ENCODE peak calls at places on chromosomes 12 and 14, in four cellular contexts. U is GM12878, E is H1, H is SK-N-SH. K is an unnamed sample.
A peak's percentile ranks its signal among the peaks of the same experiment; 100 is the strongest.

GRCh38 chr14:65496178-65496993 is 83.9 kb downstream of the FUT8 start:
- DNase-seq in E (no peak), H (no peak), U (no peak), K (no peak)

GRCh38 chr14:106551265-106551664 is 1024.9 kb downstream of the TMEM121 start:
- DNase-seq in U (no peak), E (no peak), H (no peak), K (no peak)

GRCh38 chr12:74033531-74033930 is 504.1 kb upstream of the ATXN7L3B start:
- DNase-seq in U (no peak), H (no peak), E (no peak), K (no peak)

GRCh38 chr14:79293482-79293881 is 917.8 kb downstream of the DIO2 start:
- DNase-seq in H (no peak), E (no peak), U (no peak), K (no peak)

GRCh38 chr12:131988054-131988796 is 38.5 kb downstream of the EP400 start:
- DNase-seq in E (peak; percentile 43), H (no peak), U (no peak), K (no peak)

GRCh38 chr14:77556946-77557345 is 58.3 kb upstream of the ISM2 start:
- DNase-seq in H (no peak), U (no peak), E (no peak), K (no peak)

GRCh38 chr12:71947645-71948105 is 9.0 kb downstream of the TPH2 start:
- DNase-seq in U (no peak), H (no peak), E (peak; percentile 64), K (no peak)

GRCh38 chr14:95361373-95362179 is 41.9 kb upstream of the CLMN start:
- DNase-seq in H (peak; percentile 61), U (no peak), E (peak; percentile 86), K (peak; percentile 66)

GRCh38 chr14:52862652-52863338 is 71.4 kb upstream of the GNPNAT1 start:
- DNase-seq in U (no peak), E (no peak), H (no peak), K (no peak)

GRCh38 chr14:21227150-21227549 is 42.1 kb downstream of the HNRNPC start:
- DNase-seq in U (no peak), H (no peak), E (no peak), K (no peak)
- TF ChIP-seq POLR2AphosphoS5 in U (no peak), H (no peak), E (no peak), K (no peak)

GRCh38 chr12:14833336-14833735 is 10.0 kb downstream of the ART4 start:
- DNase-seq in U (no peak), E (no peak), H (no peak), K (no peak)

GRCh38 chr12:14833952-14834351 is 9.4 kb downstream of the ART4 start:
- DNase-seq in H (no peak), U (no peak), E (no peak), K (no peak)

GRCh38 chr12:14839262-14839661 is 4.1 kb downstream of the ART4 start:
- DNase-seq in U (no peak), E (no peak), H (no peak), K (no peak)

GRCh38 chr12:14834502-14834901 is 8.8 kb downstream of the ART4 start:
- DNase-seq in U (no peak), H (no peak), E (no peak), K (no peak)

DNA sequence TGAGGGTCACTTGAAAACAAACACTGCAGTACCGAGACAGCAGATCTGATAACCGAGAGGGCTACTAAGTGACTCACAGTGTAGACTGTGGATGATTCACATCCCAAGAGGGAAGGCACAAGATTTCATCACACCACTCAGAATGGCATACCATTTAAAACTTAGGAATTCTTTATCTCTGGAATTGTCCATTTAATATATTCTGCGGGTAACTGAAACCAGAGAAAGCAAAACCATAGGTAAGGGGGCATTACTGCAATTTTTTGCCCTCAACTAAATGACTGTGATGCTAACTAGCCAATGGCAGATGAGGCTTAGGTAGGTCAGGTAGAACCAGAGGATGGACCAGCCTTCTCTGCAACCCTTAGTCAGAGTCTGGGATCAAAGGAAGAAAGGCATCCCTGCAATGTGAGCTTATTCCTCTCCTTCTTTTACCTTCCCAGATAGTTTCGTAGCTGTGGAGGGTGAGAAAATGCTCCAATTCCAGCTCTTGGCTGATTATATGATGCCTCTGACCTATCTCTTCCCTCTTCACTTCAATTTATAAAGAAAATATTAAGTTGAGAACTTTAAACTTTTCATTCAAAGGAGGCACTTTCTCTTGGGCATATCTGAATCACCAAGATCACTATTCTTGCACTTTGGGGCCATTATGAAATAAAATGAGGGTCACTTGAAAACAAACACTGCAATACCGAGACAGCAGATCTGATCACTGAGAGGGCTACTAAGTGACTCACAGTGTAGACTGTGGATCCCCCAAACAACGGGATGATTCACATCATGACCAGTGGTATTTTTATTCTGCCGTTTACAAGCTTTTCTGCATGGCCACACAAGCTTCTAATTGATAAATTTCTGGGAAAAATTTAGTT is 6.8 kb downstream of the ART4 start:
- DNase-seq in U (no peak), E (no peak), H (no peak), K (no peak)
- TF ChIP-seq TAF1 in U (no peak), E (no peak), H (no peak), K (no peak)

GRCh38 chr12:63944586-63945228 is 100.2 kb downstream of the SRGAP1 start:
- DNase-seq in U (no peak), E (no peak), H (peak; percentile 44), K (no peak)
- TF ChIP-seq POLR2AphosphoS5 in U (no peak), E (no peak), H (no peak), K (no peak)

DNA sequence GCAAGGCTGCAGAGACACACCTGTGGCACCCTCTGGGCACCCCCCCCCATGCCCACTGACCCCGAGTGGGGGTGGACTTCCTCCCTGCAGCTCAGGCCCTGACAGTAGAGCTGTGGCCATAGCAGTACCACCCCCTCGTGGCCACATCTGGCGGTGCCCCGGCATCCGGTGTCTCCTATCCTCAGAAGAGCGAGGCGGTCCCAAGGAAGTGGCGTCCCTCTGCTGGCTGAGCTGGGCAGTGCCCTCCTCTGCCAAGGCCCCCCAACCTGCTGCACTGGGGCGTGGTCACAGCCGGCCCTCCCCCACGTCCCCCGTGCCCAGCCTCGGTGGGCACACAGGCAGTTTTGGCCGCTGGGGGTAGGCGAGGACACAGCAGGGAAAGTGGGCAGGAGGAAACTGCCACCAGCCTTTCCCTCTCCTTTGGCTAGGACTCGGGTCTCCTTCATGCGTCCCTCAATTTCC is 6.0 kb upstream of the SLC6A12 start:
- DNase-seq in E (peak; percentile 98), U (no peak), H (peak; percentile 91), K (peak; percentile 65)
- TF ChIP-seq TAF1 in E (no peak), U (no peak), H (no peak), K (no peak)

DNA sequence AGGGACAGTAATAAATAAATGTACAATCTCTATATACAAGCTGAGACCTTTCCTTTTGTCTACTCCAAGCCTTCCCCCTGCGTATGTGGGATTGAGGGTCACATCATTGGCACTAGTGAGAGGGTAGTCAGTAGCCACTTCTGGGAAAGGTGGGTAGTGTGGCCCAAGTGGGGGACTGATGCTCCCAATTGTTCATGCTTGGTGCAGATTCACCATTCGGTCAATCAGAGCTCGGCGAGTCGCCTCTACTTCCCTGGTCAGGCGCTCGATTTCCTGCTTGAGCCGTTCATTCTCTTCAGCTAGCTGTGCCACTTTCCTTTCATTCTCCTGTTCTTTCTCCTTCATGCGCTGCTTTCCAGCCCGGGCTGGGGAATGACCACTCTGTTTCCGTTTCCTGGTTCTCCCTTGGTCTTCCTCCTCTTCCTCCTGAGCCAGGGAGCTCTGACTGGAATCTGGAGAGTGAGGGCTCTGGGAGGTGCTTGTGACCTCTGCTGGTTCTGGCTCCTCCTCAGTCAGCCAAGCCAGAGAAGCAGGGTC is 3.6 kb downstream of the DDIT3 start:
- DNase-seq in H (no peak), U (no peak), E (no peak), K (no peak)
- TF ChIP-seq POLR2AphosphoS5 in H (no peak), U (peak; percentile 3), E (peak; percentile 42), K (no peak)

DNA sequence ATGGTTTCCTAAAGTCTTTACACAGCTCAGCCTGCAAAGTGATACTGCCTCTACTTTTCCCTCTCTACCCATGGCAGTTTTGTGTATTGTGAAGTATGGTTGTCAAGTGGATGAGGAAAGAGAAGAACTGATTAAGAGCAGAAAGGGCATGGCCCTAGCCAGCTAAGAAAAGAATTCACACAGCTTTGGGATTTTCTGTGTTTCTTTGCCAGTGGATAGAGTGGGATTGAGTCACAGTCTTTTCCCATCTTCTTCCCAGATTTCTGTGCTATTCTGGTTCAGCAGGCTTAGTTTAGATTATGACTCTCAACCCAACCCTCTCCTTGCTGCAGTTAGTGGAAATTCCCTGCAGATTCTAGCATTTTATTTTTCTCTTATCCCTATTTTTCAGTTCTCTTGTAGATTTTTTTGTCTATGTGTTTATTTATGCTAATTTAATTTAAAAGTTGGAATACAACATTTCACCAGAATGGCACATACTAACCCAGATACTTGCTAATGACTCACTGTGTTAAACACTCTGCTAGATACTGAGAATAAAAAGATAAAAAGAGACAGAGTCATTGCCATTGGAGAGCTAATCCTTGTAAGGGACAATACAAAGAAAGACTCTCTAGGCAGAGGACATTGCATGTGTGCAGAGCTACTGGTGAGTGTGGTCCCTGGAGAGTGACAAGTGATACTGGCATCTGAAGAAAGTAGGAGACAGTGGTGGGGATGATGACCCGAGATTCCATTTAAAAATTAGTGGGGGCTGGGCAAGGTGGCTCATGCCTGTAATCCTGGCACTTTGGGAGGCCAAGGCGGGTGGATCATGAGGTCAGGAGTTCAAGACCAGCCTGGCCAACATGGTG is 106.3 kb downstream of the ST8SIA1 start:
- DNase-seq in H (no peak), E (no peak), U (no peak), K (no peak)
- TF ChIP-seq TAF1 in H (no peak), E (no peak), U (no peak), K (no peak)

GRCh38 chr12:102816816-102817434 is 100.1 kb downstream of the PAH start:
- DNase-seq in E (no peak), U (no peak), H (peak; percentile 31), K (no peak)

GRCh38 chr12:102811125-102811737 is 105.8 kb downstream of the PAH start:
- DNase-seq in E (peak; percentile 66), U (no peak), H (peak; percentile 17), K (no peak)

GRCh38 chr12:102814691-102815367 is 102.2 kb downstream of the PAH start:
- DNase-seq in H (no peak), U (no peak), E (no peak), K (no peak)
- TF ChIP-seq POLR2AphosphoS5 in H (no peak), U (no peak), E (no peak), K (no peak)

DNA sequence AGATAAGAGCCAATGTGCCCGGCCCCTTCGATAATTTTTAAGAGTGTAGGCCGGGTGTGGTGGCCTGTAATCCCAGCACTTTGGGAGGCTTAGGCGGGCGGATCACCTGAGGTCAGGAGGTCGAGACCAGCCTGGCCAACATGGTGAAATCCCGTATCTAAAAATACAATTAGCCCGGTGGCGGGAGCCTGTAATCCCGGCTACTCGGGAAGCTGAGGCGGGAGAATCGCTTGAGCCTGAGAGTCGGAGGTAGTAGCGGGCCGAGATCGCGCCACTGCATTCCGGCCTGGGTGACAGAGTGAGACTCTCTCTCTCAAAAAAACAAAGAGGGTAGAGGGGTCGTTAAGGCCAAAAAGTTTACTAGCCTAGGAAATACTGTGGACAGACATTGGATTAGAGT is 2.6 kb downstream of the KRAS start:
- DNase-seq in U (no peak), H (no peak), E (no peak), K (no peak)
- TF ChIP-seq TAF1 in U (no peak), H (no peak), E (no peak), K (no peak)

K was measured in GM12891.